ENCODE peak calls at places on chromosomes 16 and 17, in four cellular contexts. O is H9, R is MM.1S, X is K562. G is an unnamed sample. For H3K4me1, the result is how much of the 10 kb centered on the place peaks cover.

GRCh38 chr16:54921229-54921824 is 9.3 kb upstream of the IRX5 start:
- DNase-seq in O (no peak), R (no peak), X (no peak), G (no peak)

GRCh38 chr17:61202564-61202963 is 197.1 kb upstream of the TBX2 start:
- DNase-seq in O (no peak), R (no peak), X (no peak), G (no peak)

GRCh38 chr17:10652984-10653680 is 4.0 kb downstream of the MYH3 start:
- DNase-seq in O (no peak), R (no peak), X (no peak), G (no peak)

GRCh38 chr17:50904522-50905459 is 38.6 kb upstream of the TOB1 start:
- DNase-seq in O (no peak), R (no peak), X (no peak), G (peak)

GRCh38 chr16:61014869-61015268 is 1021.4 kb downstream of the CDH8 start:
- DNase-seq in O (peak), R (no peak), X (no peak), G (no peak)

GRCh38 chr17:55275894-55276804 is 11.4 kb downstream of the HLF start:
- DNase-seq in O (no peak), R (no peak), X (no peak), G (no peak)

GRCh38 chr17:3004925-3005324 is 58.5 kb downstream of the OR1D5 start:
- DNase-seq in O (no peak), R (no peak), X (no peak), G (peak)

GRCh38 chr17:50062323-50063243 is 6.7 kb downstream of the ITGA3 start:
- DNase-seq in O (no peak), R (no peak), X (no peak), G (peak)

GRCh38 chr16:57301126-57301817 is 16.8 kb upstream of the PLLP start:
- DNase-seq in O (no peak), R (no peak), X (no peak), G (no peak)

GRCh38 chr16:24114876-24115275 is 141.3 kb upstream of the CACNG3 start:
- DNase-seq in O (no peak), R (no peak), X (no peak), G (no peak)

GRCh38 chr16:82801361-82801760 is 174.6 kb downstream of the CDH13 start:
- DNase-seq in O (no peak), R (no peak), X (no peak), G (no peak)

GRCh38 chr17:75516619-75517276 is 420 bp downstream of the TSEN54 start:
- DNase-seq in O (no peak), R (peak), X (no peak), G (no peak)

GRCh38 chr17:45123930-45124796 is 8.2 kb downstream of the PLCD3 start:
- DNase-seq in O (peak), R (no peak), X (peak), G (peak)

GRCh38 chr17:7575481-7575883 is 4.0 kb upstream of the CD68 start:
- DNase-seq in O (no peak), R (no peak), X (no peak), G (no peak)

GRCh38 chr16:27618611-27619380 is 68.9 kb downstream of the KATNIP start:
- DNase-seq in O (no peak), R (no peak), X (no peak), G (no peak)

GRCh38 chr17:21368545-21369246 is 7.5 kb upstream of the KCNJ12 start:
- DNase-seq in O (no peak), R (no peak), X (no peak), G (no peak)

GRCh38 chr16:20873331-20873730 is 26.8 kb downstream of the DCUN1D3 start:
- DNase-seq in O (no peak), R (no peak), X (no peak), G (no peak)

GRCh38 chr17:3722716-3723115 is 987 bp upstream of the HASPIN start:
- DNase-seq in O (no peak), R (no peak), X (no peak), G (no peak)

GRCh38 chr17:76534831-76535732 is 2.4 kb downstream of the CYGB start:
- DNase-seq in O (no peak), R (no peak), X (no peak), G (peak)

GRCh38 chr17:30969989-30970680 is 704 bp upstream of the RNF135 start:
- DNase-seq in O (peak), R (peak), X (no peak), G (peak)

GRCh38 chr17:79741751-79742588 is 11.2 kb downstream of the ENPP7 start:
- DNase-seq in O (peak), R (peak), X (peak), G (peak)

GRCh38 chr16:54290203-54291106 is 3.9 kb upstream of the IRX3 start:
- DNase-seq in O (peak), R (no peak), X (no peak), G (no peak)

GRCh38 chr16:80899804-80900592 is 95.6 kb upstream of the CDYL2 start:
- DNase-seq in O (no peak), R (no peak), X (no peak), G (no peak)

GRCh38 chr16:30778549-30779244 is 8.3 kb downstream of the ZNF629 start:
- DNase-seq in O (peak), R (no peak), X (peak), G (no peak)

GRCh38 chr17:66088173-66088572 is 103.8 kb downstream of the CEP112 start:
- DNase-seq in O (no peak), R (no peak), X (no peak), G (no peak)

GRCh38 chr17:10125761-10126553 is 72.4 kb downstream of the GAS7 start:
- DNase-seq in O (no peak), R (no peak), X (no peak), G (no peak)

GRCh38 chr16:89197033-89197632 is 3.2 kb downstream of the SLC22A31 start:
- DNase-seq in O (no peak), R (no peak), X (no peak), G (no peak)

GRCh38 chr17:66533572-66533971 is 231.2 kb downstream of the PRKCA start:
- DNase-seq in O (peak), R (no peak), X (no peak), G (no peak)

GRCh38 chr16:57039148-57039812 is 49.9 kb downstream of the NLRC5 start:
- DNase-seq in O (no peak), R (peak), X (no peak), G (no peak)

GRCh38 chr17:42198897-42199296 is 4.6 kb upstream of the GHDC start:
- DNase-seq in O (no peak), R (no peak), X (no peak), G (no peak)

GRCh38 chr17:61211233-61211632 is 188.4 kb upstream of the TBX2 start:
- DNase-seq in O (no peak), R (no peak), X (no peak), G (no peak)

GRCh38 chr16:11618107-11618717 is 31.5 kb upstream of the LITAF start:
- DNase-seq in O (no peak), R (no peak), X (no peak), G (peak)

GRCh38 chr17:31386542-31387075 is 4.9 kb upstream of the RAB11FIP4 start:
- DNase-seq in O (no peak), R (no peak), X (no peak), G (no peak)

GRCh38 chr17:31877911-31878702 is 19.1 kb upstream of the COPRS start:
- DNase-seq in O (no peak), R (no peak), X (no peak), G (no peak)

GRCh38 chr17:56937688-56938087 is 23.2 kb downstream of the COIL start:
- DNase-seq in O (no peak), R (no peak), X (peak), G (peak)

GRCh38 chr16:82767808-82768207 is 141.0 kb downstream of the CDH13 start:
- DNase-seq in O (no peak), R (no peak), X (no peak), G (no peak)

GRCh38 chr17:57968456-57968855 is 13.2 kb upstream of the CUEDC1 start:
- DNase-seq in O (no peak), R (no peak), X (no peak), G (no peak)

GRCh38 chr16:68452176-68452575 is 3.9 kb upstream of the SMPD3 start:
- DNase-seq in O (no peak), R (no peak), X (no peak), G (peak)

GRCh38 chr16:29678691-29679267 is at the start of gene QPRT:
- DNase-seq in O (peak), R (no peak), X (peak), G (peak)
- H3K4me1 ChIP-seq in O (under half), R (under half), X (half or more), G (under half)

GRCh38 chr17:69944406-69944805 is 130.6 kb upstream of the KCNJ16 start:
- DNase-seq in O (no peak), R (no peak), X (no peak), G (no peak)
- TF ChIP-seq CTCF in O (no peak), R (no peak), X (no peak), G (no peak)

GRCh38 chr16:67244387-67245188 is 2.7 kb downstream of the FHOD1 start:
- DNase-seq in O (no peak), R (peak), X (peak), G (peak)
- H3K4me2 ChIP-seq in O (no peak), R (peak), X (peak), G (peak)

GRCh38 chr16:2030036-2030435 is 3.3 kb downstream of the NHERF2 start:
- DNase-seq in O (no peak), R (no peak), X (no peak), G (no peak)

GRCh38 chr16:2029350-2029749 is 2.6 kb downstream of the NHERF2 start:
- DNase-seq in O (no peak), R (no peak), X (no peak), G (no peak)

GRCh38 chr16:2033057-2033911 is 6.6 kb downstream of the NHERF2 start:
- DNase-seq in O (no peak), R (no peak), X (peak), G (no peak)

GRCh38 chr16:2032285-2033056 is 5.8 kb downstream of the NHERF2 start:
- DNase-seq in O (no peak), R (no peak), X (peak), G (no peak)

DNA sequence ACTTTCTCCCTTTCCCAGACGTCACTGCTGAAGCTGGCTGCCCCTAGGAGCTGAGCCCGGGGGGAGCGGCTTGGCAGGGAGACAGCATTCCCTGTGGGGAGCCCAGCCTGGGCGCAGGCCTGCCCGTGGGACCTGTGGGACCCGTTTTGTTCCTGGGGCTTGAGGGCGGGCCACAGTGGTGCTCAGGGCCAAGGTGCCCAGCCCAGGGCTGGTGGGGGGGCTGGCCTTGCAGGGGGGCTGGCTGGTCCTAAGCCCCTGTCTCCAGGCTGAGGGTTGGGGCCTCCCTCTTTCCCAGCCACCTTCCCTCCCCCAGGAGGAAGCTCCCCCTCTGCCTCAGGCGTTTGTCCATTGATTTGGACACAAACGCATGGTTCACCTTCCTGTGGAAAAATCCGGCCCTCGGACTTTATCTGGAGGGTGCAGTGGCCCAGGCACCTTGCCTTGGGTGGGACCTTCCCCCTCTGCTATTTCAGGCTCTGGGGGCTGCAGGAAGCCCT is 4.4 kb downstream of the NHERF2 start:
- DNase-seq in O (no peak), R (no peak), X (no peak), G (no peak)
- H3K4me1 ChIP-seq in O (under half), R (under half), X (half or more), G (under half)

GRCh38 chr16:78479723-78480122 is 380.3 kb downstream of the WWOX start:
- DNase-seq in O (no peak), R (no peak), X (no peak), G (no peak)

GRCh38 chr16:78480588-78480987 is 381.1 kb downstream of the WWOX start:
- DNase-seq in O (no peak), R (no peak), X (no peak), G (no peak)

GRCh38 chr16:78483124-78483992 is 383.9 kb downstream of the WWOX start:
- DNase-seq in O (no peak), R (no peak), X (no peak), G (no peak)

GRCh38 chr16:78474762-78475161 is 375.3 kb downstream of the WWOX start:
- DNase-seq in O (no peak), R (no peak), X (no peak), G (no peak)

DNA sequence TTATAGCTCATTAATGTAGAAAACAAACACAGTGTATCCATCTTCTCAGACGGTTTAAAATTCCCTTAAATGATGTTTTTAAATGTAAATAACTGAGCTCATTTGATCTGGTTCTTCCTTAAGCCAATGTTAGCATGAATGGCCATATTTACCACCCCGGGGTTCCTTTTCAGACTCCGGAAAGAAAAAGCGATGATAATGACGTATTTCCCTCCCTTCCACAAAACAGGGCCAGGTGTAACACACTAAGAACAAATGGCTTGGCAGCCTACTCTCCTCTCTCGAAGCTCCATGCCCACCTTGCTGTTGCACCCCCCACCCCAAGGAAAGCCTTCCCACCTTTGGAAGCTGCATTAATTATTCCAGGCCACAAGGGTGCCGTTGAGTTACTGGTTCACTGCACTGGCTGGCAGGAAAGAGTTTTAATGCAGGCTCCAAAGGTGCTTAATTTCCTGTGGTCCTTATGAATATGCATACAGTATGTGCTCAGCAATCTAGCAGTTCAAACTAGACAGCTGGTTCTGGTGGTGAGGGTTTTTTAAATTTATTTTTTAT is 378.9 kb downstream of the WWOX start:
- DNase-seq in O (peak), R (peak), X (peak), G (peak)
- TF ChIP-seq CTCF in O (peak), R (peak), X (no peak), G (peak)

GRCh38 chr16:15946257-15947044 is 3.0 kb upstream of the ABCC1 start:
- DNase-seq in O (no peak), R (no peak), X (no peak), G (peak)
- H3K4me2 ChIP-seq in O (no peak), R (no peak), X (no peak), G (peak)

GRCh38 chr16:14125708-14126107 is 54.6 kb downstream of the MRTFB start:
- DNase-seq in O (no peak), R (no peak), X (no peak), G (no peak)

GRCh38 chr16:14121135-14121534 is 50.0 kb downstream of the MRTFB start:
- DNase-seq in O (no peak), R (no peak), X (no peak), G (no peak)

GRCh38 chr16:14128097-14128496 is 57.0 kb downstream of the MRTFB start:
- DNase-seq in O (no peak), R (no peak), X (peak), G (no peak)

GRCh38 chr16:14121872-14122271 is 50.8 kb downstream of the MRTFB start:
- DNase-seq in O (no peak), R (no peak), X (no peak), G (no peak)

GRCh38 chr16:14125030-14125681 is 54.0 kb downstream of the MRTFB start:
- DNase-seq in O (no peak), R (no peak), X (no peak), G (no peak)
- H3K4me1 ChIP-seq in O (under half), R (under half), X (under half), G (under half)

DNA sequence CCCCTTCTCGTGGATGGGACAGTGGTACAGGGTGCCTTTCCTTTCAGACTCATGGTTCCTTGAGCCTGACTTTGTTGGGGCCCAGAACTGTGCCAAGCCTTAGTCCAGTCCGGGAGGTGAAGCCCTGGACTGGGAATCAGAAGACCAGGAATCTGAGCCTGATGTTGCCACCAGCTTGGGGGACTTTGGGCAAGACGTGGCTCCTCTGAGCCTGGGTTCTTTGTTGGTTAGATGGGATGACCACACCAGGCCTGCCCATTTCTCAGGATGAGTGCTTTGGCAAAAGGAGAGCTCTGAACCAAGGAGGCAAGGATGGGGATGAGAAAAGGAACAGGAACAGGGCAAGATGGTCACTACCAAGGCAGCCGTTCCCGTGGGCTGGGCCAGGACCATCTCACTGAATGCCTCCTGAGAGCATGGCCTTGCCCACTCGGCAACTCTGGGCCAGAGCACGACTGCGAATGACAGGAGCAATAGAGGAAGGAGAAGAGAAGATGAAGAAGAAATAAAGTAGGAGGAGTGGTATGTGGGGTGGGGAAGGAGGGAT is 32.5 kb downstream of the PITPNM3 start:
- DNase-seq in O (peak), R (no peak), X (no peak), G (no peak)
- TF ChIP-seq CTCF in O (no peak), R (no peak), X (no peak), G (no peak)